ENCODE peak calls at places on chromosomes 16 and 17, in nine cellular contexts. B is fibroblast of the aortic adventitia, N is lower leg skin, Z is retina, C is left colon, E is NCI-H1048, I is HEK293T, X is RWPE2, W is EL. K is an unnamed sample.

GRCh38 chr17:80124351-80124981 is 22.5 kb downstream of the EIF4A3 start:
- DNase-seq in E (no peak), C (no peak), W (peak), N (no peak), B (peak), I (peak), Z (peak), X (no peak), K (peak)

GRCh38 chr17:74042744-74043486 is 160.6 kb upstream of the RPL38 start:
- DNase-seq in W (peak), I (peak), E (no peak), B (peak), X (peak), Z (no peak), N (peak), C (no peak), K (no peak)

GRCh38 chr17:55086635-55087058 is 118.1 kb downstream of the STXBP4 start:
- DNase-seq in X (no peak), I (no peak), N (no peak), W (peak), B (peak), C (no peak), Z (no peak), E (no peak), K (peak)

GRCh38 chr16:17744903-17745581 is 274.3 kb upstream of the XYLT1 start:
- DNase-seq in E (no peak), C (no peak), I (no peak), Z (peak), W (no peak), N (no peak), X (no peak), B (no peak), K (peak)

GRCh38 chr16:75254359-75254837 is 3.0 kb upstream of the BCAR1 start:
- DNase-seq in I (no peak), Z (no peak), N (no peak), W (peak), B (peak), E (no peak), X (peak), C (peak), K (peak)

GRCh38 chr16:90043526-90043925 is 24.3 kb upstream of the DBNDD1 start:
- DNase-seq in W (no peak), Z (no peak), B (no peak), I (no peak), E (no peak), X (no peak), N (no peak), C (no peak), K (no peak)

GRCh38 chr16:13902677-13903076 is 17.3 kb upstream of the ERCC4 start:
- DNase-seq in I (no peak), Z (no peak), N (no peak), X (no peak), W (no peak), E (no peak), B (peak), C (no peak), K (no peak)

GRCh38 chr17:32265192-32265895 is at the start of gene RHBDL3:
- DNase-seq in C (no peak), Z (peak), W (peak), B (no peak), N (no peak), E (no peak), I (peak), X (no peak), K (peak)

GRCh38 chr16:15990902-15991301 is 41.5 kb downstream of the ABCC1 start:
- DNase-seq in Z (no peak), W (no peak), E (no peak), N (no peak), I (no peak), B (no peak), X (no peak), C (no peak), K (peak)

GRCh38 chr16:54027126-54027922 is 259.3 kb downstream of the IRX3 start:
- DNase-seq in W (peak), C (no peak), N (no peak), X (no peak), I (no peak), B (peak), Z (no peak), E (no peak), K (no peak)